ENCODE peak calls at places on chromosome 10, in ten cellular contexts. One of them, this sample, is unnamed.

GRCh38 chr10:58972576-58973234 is 203.7 kb upstream of the PHYHIPL start:
- DNase-seq in astrocyte of the cerebellum: no peak
- DNase-seq in BE2C: peak; percentile 50
- DNase-seq in AG04450: no peak
- DNase-seq in psoas muscle: no peak
- DNase-seq in Panc1: no peak
- DNase-seq in IMR-90: no peak
- DNase-seq in body of pancreas: no peak
- DNase-seq in cardiac muscle cell: no peak
- DNase-seq in foreskin fibroblast: no peak
- DNase-seq in this sample: no peak

GRCh38 chr10:78194539-78195402 is 161.1 kb downstream of the RPS24 start:
- DNase-seq in IMR-90: peak; percentile 57
- DNase-seq in cardiac muscle cell: no peak
- DNase-seq in psoas muscle: no peak
- DNase-seq in astrocyte of the cerebellum: no peak
- DNase-seq in foreskin fibroblast: peak; percentile 16
- DNase-seq in AG04450: no peak
- DNase-seq in body of pancreas: no peak
- DNase-seq in BE2C: peak; percentile 82
- DNase-seq in Panc1: no peak
- DNase-seq in this sample: peak; percentile 10

GRCh38 chr10:100485841-100486495 is 23.2 kb downstream of the WNT8B start:
- DNase-seq in IMR-90: no peak
- DNase-seq in BE2C: no peak
- DNase-seq in psoas muscle: no peak
- DNase-seq in Panc1: no peak
- DNase-seq in cardiac muscle cell: no peak
- DNase-seq in astrocyte of the cerebellum: no peak
- DNase-seq in body of pancreas: no peak
- DNase-seq in AG04450: no peak
- DNase-seq in foreskin fibroblast: no peak
- DNase-seq in this sample: no peak

GRCh38 chr10:24597961-24598360 is 125.7 kb downstream of the ARHGAP21 start:
- DNase-seq in body of pancreas: no peak
- DNase-seq in BE2C: no peak
- DNase-seq in astrocyte of the cerebellum: no peak
- DNase-seq in IMR-90: no peak
- DNase-seq in cardiac muscle cell: no peak
- DNase-seq in psoas muscle: no peak
- DNase-seq in Panc1: no peak
- DNase-seq in foreskin fibroblast: no peak
- DNase-seq in AG04450: no peak
- DNase-seq in this sample: no peak

GRCh38 chr10:75097666-75098285 is 13.7 kb upstream of the SAMD8 start:
- DNase-seq in cardiac muscle cell: peak; percentile 48
- DNase-seq in psoas muscle: no peak
- DNase-seq in foreskin fibroblast: peak; percentile 63
- DNase-seq in IMR-90: peak; percentile 26
- DNase-seq in body of pancreas: no peak
- DNase-seq in astrocyte of the cerebellum: no peak
- DNase-seq in Panc1: no peak
- DNase-seq in BE2C: peak; percentile 36
- DNase-seq in AG04450: no peak
- DNase-seq in this sample: peak; percentile 31

GRCh38 chr10:132872658-132873057 is 69.7 kb downstream of the CFAP46 start:
- DNase-seq in astrocyte of the cerebellum: no peak
- DNase-seq in foreskin fibroblast: no peak
- DNase-seq in Panc1: no peak
- DNase-seq in psoas muscle: peak; percentile 13
- DNase-seq in AG04450: no peak
- DNase-seq in cardiac muscle cell: no peak
- DNase-seq in IMR-90: no peak
- DNase-seq in body of pancreas: no peak
- DNase-seq in BE2C: no peak
- DNase-seq in this sample: no peak

GRCh38 chr10:119755446-119755845 is 29.6 kb downstream of the INPP5F start:
- DNase-seq in Panc1: no peak
- DNase-seq in foreskin fibroblast: peak; percentile 66
- DNase-seq in psoas muscle: no peak
- DNase-seq in astrocyte of the cerebellum: no peak
- DNase-seq in body of pancreas: no peak
- DNase-seq in IMR-90: peak; percentile 45
- DNase-seq in cardiac muscle cell: no peak
- DNase-seq in BE2C: no peak
- DNase-seq in AG04450: no peak
- DNase-seq in this sample: no peak

GRCh38 chr10:120841522-120842189 is 9.5 kb upstream of the WDR11 start:
- DNase-seq in body of pancreas: no peak
- DNase-seq in foreskin fibroblast: no peak
- DNase-seq in AG04450: no peak
- DNase-seq in psoas muscle: no peak
- DNase-seq in astrocyte of the cerebellum: peak; percentile 63
- DNase-seq in IMR-90: no peak
- DNase-seq in Panc1: peak; percentile 20
- DNase-seq in BE2C: no peak
- DNase-seq in cardiac muscle cell: no peak
- DNase-seq in this sample: no peak

GRCh38 chr10:92880233-92880861 is 32.0 kb downstream of the EXOC6 start:
- DNase-seq in BE2C: peak; percentile 19
- DNase-seq in cardiac muscle cell: peak; percentile 55
- DNase-seq in body of pancreas: peak; percentile 30
- DNase-seq in IMR-90: peak; percentile 63
- DNase-seq in astrocyte of the cerebellum: peak; percentile 37
- DNase-seq in psoas muscle: no peak
- DNase-seq in foreskin fibroblast: peak; percentile 60
- DNase-seq in AG04450: peak; percentile 24
- DNase-seq in Panc1: no peak
- DNase-seq in this sample: peak; percentile 60

GRCh38 chr10:128158024-128158795 is 32.0 kb upstream of the MKI67 start:
- DNase-seq in cardiac muscle cell: no peak
- DNase-seq in psoas muscle: no peak
- DNase-seq in body of pancreas: no peak
- DNase-seq in AG04450: no peak
- DNase-seq in IMR-90: no peak
- DNase-seq in foreskin fibroblast: no peak
- DNase-seq in Panc1: no peak
- DNase-seq in astrocyte of the cerebellum: no peak
- DNase-seq in BE2C: no peak
- DNase-seq in this sample: no peak

GRCh38 chr10:70074971-70075370 is 22.3 kb downstream of the MACROH2A2 start:
- DNase-seq in foreskin fibroblast: no peak
- DNase-seq in IMR-90: no peak
- DNase-seq in AG04450: no peak
- DNase-seq in BE2C: no peak
- DNase-seq in astrocyte of the cerebellum: no peak
- DNase-seq in psoas muscle: no peak
- DNase-seq in Panc1: no peak
- DNase-seq in body of pancreas: no peak
- DNase-seq in cardiac muscle cell: no peak
- DNase-seq in this sample: no peak

GRCh38 chr10:73358331-73359279 is at the start of gene CFAP70:
- DNase-seq in foreskin fibroblast: peak; percentile 98
- DNase-seq in cardiac muscle cell: peak; percentile 98
- DNase-seq in Panc1: peak; percentile 93
- DNase-seq in IMR-90: peak; percentile 95
- DNase-seq in psoas muscle: peak; percentile 95
- DNase-seq in BE2C: peak; percentile 95
- DNase-seq in body of pancreas: peak; percentile 97
- DNase-seq in AG04450: peak; percentile 87
- DNase-seq in astrocyte of the cerebellum: peak; percentile 93
- DNase-seq in this sample: peak; percentile 95

GRCh38 chr10:63622097-63622496 is 100.9 kb downstream of the REEP3 start:
- DNase-seq in cardiac muscle cell: no peak
- DNase-seq in AG04450: no peak
- DNase-seq in IMR-90: no peak
- DNase-seq in psoas muscle: no peak
- DNase-seq in body of pancreas: no peak
- DNase-seq in astrocyte of the cerebellum: no peak
- DNase-seq in Panc1: no peak
- DNase-seq in BE2C: no peak
- DNase-seq in foreskin fibroblast: no peak
- DNase-seq in this sample: no peak

GRCh38 chr10:24952701-24953349 is 419 bp upstream of the PRTFDC1 start:
- DNase-seq in astrocyte of the cerebellum: no peak
- DNase-seq in cardiac muscle cell: peak; percentile 68
- DNase-seq in IMR-90: peak; percentile 56
- DNase-seq in AG04450: no peak
- DNase-seq in psoas muscle: peak; percentile 63
- DNase-seq in body of pancreas: peak; percentile 27
- DNase-seq in foreskin fibroblast: peak; percentile 91
- DNase-seq in BE2C: peak; percentile 79
- DNase-seq in Panc1: no peak
- DNase-seq in this sample: peak; percentile 81

GRCh38 chr10:21069929-21070363 is 172.8 kb upstream of the NEBL start:
- DNase-seq in IMR-90: no peak
- DNase-seq in foreskin fibroblast: no peak
- DNase-seq in psoas muscle: no peak
- DNase-seq in body of pancreas: no peak
- DNase-seq in cardiac muscle cell: peak; percentile 37
- DNase-seq in Panc1: no peak
- DNase-seq in AG04450: no peak
- DNase-seq in BE2C: no peak
- DNase-seq in astrocyte of the cerebellum: no peak
- DNase-seq in this sample: no peak
- H3K4me3 ChIP-seq in IMR-90: no peak overlapping the region
- H3K4me3 ChIP-seq in foreskin fibroblast: no peak overlapping the region
- H3K4me3 ChIP-seq in psoas muscle: no peak overlapping the region
- H3K4me3 ChIP-seq in body of pancreas: no peak overlapping the region
- H3K4me3 ChIP-seq in cardiac muscle cell: no peak overlapping the region
- H3K4me3 ChIP-seq in Panc1: no peak overlapping the region
- H3K4me3 ChIP-seq in AG04450: no peak overlapping the region
- H3K4me3 ChIP-seq in BE2C: no peak overlapping the region
- H3K4me3 ChIP-seq in astrocyte of the cerebellum: no peak overlapping the region
- H3K4me3 ChIP-seq in this sample: no peak overlapping the region

DNA sequence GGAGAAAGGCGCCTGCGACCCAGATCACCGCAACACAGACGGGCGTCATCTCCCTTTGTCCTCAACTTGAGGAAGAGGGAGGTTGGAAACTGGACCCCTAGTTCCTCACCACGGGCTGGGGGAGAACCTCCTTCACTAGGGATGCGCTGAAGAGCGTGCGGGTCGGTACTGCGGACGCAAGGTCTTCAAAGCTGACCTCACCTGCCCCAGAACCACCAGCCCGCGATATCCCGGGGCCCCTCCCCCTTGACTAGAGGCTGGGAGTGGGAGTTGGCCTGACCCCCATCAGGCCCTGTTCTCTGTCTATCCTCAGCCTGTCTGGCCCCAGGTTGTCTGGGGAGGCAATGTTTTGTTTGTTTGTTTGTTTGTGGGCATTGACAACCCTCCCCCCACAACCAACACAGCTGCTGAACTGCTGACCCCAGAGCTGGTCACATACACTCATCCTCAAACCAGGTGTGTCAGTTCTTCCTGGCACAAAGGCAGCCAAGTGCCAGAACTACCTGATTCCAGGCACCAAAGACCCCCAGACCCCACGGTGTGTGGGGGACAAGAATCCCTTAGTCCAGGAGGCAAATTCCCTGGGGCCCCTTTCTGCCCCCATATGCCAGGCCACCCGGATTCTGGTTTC is 2.9 kb downstream of the NPM3 start:
- DNase-seq in BE2C: no peak
- DNase-seq in AG04450: no peak
- DNase-seq in foreskin fibroblast: no peak
- DNase-seq in Panc1: no peak
- DNase-seq in cardiac muscle cell: no peak
- DNase-seq in astrocyte of the cerebellum: no peak
- DNase-seq in psoas muscle: no peak
- DNase-seq in body of pancreas: no peak
- DNase-seq in IMR-90: no peak
- DNase-seq in this sample: no peak
- TF ChIP-seq CTCF in BE2C: no peak
- TF ChIP-seq CTCF in AG04450: no peak
- TF ChIP-seq CTCF in foreskin fibroblast: no peak
- TF ChIP-seq CTCF in Panc1: no peak
- TF ChIP-seq CTCF in cardiac muscle cell: no peak
- TF ChIP-seq CTCF in astrocyte of the cerebellum: no peak
- TF ChIP-seq CTCF in psoas muscle: no peak
- TF ChIP-seq CTCF in body of pancreas: no peak
- TF ChIP-seq CTCF in IMR-90: no peak
- TF ChIP-seq CTCF in this sample: no peak

GRCh38 chr10:19839090-19839489 is 22.9 kb downstream of the PLXDC2 start:
- DNase-seq in BE2C: no peak
- DNase-seq in foreskin fibroblast: no peak
- DNase-seq in AG04450: no peak
- DNase-seq in Panc1: no peak
- DNase-seq in cardiac muscle cell: no peak
- DNase-seq in IMR-90: no peak
- DNase-seq in astrocyte of the cerebellum: no peak
- DNase-seq in body of pancreas: no peak
- DNase-seq in psoas muscle: no peak
- DNase-seq in this sample: no peak

GRCh38 chr10:19828278-19829049 is 12.2 kb downstream of the PLXDC2 start:
- DNase-seq in foreskin fibroblast: peak; percentile 9
- DNase-seq in cardiac muscle cell: no peak
- DNase-seq in astrocyte of the cerebellum: no peak
- DNase-seq in AG04450: no peak
- DNase-seq in IMR-90: no peak
- DNase-seq in Panc1: no peak
- DNase-seq in psoas muscle: no peak
- DNase-seq in BE2C: no peak
- DNase-seq in body of pancreas: no peak
- DNase-seq in this sample: peak; percentile 62

GRCh38 chr10:19832624-19833507 is 16.6 kb downstream of the PLXDC2 start:
- DNase-seq in IMR-90: no peak
- DNase-seq in psoas muscle: no peak
- DNase-seq in Panc1: no peak
- DNase-seq in AG04450: no peak
- DNase-seq in foreskin fibroblast: no peak
- DNase-seq in body of pancreas: no peak
- DNase-seq in astrocyte of the cerebellum: no peak
- DNase-seq in cardiac muscle cell: peak; percentile 26
- DNase-seq in BE2C: no peak
- DNase-seq in this sample: peak; percentile 55

GRCh38 chr10:19835952-19836351 is 19.7 kb downstream of the PLXDC2 start:
- DNase-seq in body of pancreas: no peak
- DNase-seq in astrocyte of the cerebellum: no peak
- DNase-seq in Panc1: no peak
- DNase-seq in BE2C: no peak
- DNase-seq in cardiac muscle cell: no peak
- DNase-seq in IMR-90: no peak
- DNase-seq in AG04450: no peak
- DNase-seq in foreskin fibroblast: no peak
- DNase-seq in psoas muscle: no peak
- DNase-seq in this sample: no peak

GRCh38 chr10:19833508-19833824 is 17.2 kb downstream of the PLXDC2 start:
- DNase-seq in IMR-90: no peak
- DNase-seq in psoas muscle: no peak
- DNase-seq in foreskin fibroblast: no peak
- DNase-seq in astrocyte of the cerebellum: no peak
- DNase-seq in cardiac muscle cell: no peak
- DNase-seq in body of pancreas: no peak
- DNase-seq in Panc1: no peak
- DNase-seq in AG04450: no peak
- DNase-seq in BE2C: no peak
- DNase-seq in this sample: no peak
- H3K4me3 ChIP-seq in IMR-90: no peak overlapping the region
- H3K4me3 ChIP-seq in psoas muscle: no peak overlapping the region
- H3K4me3 ChIP-seq in foreskin fibroblast: no peak overlapping the region
- H3K4me3 ChIP-seq in astrocyte of the cerebellum: no peak overlapping the region
- H3K4me3 ChIP-seq in cardiac muscle cell: no peak overlapping the region
- H3K4me3 ChIP-seq in body of pancreas: no peak overlapping the region
- H3K4me3 ChIP-seq in Panc1: no peak overlapping the region
- H3K4me3 ChIP-seq in AG04450: no peak overlapping the region
- H3K4me3 ChIP-seq in BE2C: no peak overlapping the region
- H3K4me3 ChIP-seq in this sample: no peak overlapping the region

GRCh38 chr10:17290226-17290625 is 62.2 kb downstream of the VIM start:
- DNase-seq in Panc1: peak; percentile 5
- DNase-seq in AG04450: no peak
- DNase-seq in cardiac muscle cell: no peak
- DNase-seq in BE2C: no peak
- DNase-seq in IMR-90: peak; percentile 8
- DNase-seq in body of pancreas: peak; percentile 36
- DNase-seq in astrocyte of the cerebellum: no peak
- DNase-seq in psoas muscle: no peak
- DNase-seq in foreskin fibroblast: peak; percentile 6
- DNase-seq in this sample: peak; percentile 25
- TF ChIP-seq CTCF in Panc1: peak; percentile 55
- TF ChIP-seq CTCF in AG04450: peak; percentile 36
- TF ChIP-seq CTCF in cardiac muscle cell: no peak
- TF ChIP-seq CTCF in BE2C: peak; percentile 44
- TF ChIP-seq CTCF in IMR-90: peak; percentile 21
- TF ChIP-seq CTCF in body of pancreas: peak; percentile 83
- TF ChIP-seq CTCF in astrocyte of the cerebellum: peak; percentile 33
- TF ChIP-seq CTCF in psoas muscle: peak; percentile 6
- TF ChIP-seq CTCF in foreskin fibroblast: peak; percentile 5
- TF ChIP-seq CTCF in this sample: peak; percentile 24